ENCODE peak calls at places on chromosomes 1 and 21, in ten cellular contexts. K, T, L, P, W, R, S, H, A and Y are unnamed samples.

GRCh38 chr21:37878946-37879660 is 37.2 kb downstream of the KCNJ6 start:
- DNase-seq in P (peak; percentile 28), T (no peak), A (no peak), R (peak; percentile 1), L (peak; percentile 93), S (no peak), W (no peak), H (no peak), K (no peak), Y (peak; percentile 14)

GRCh38 chr1:22259581-22260282 is 116.8 kb upstream of the WNT4 start:
- DNase-seq in H (peak; percentile 64), P (no peak), R (no peak), S (no peak), T (no peak), A (no peak), K (no peak), W (peak; percentile 67), L (peak; percentile 32), Y (no peak)

GRCh38 chr1:72432645-72433267 is 150.4 kb upstream of the NEGR1 start:
- DNase-seq in R (no peak), L (no peak), P (no peak), H (no peak), K (no peak), W (no peak), S (no peak), A (no peak), T (no peak), Y (no peak)

GRCh38 chr1:97636941-97637340 is 283.9 kb downstream of the DPYD start:
- DNase-seq in P (no peak), L (no peak), T (no peak), K (no peak), A (no peak), S (no peak), H (no peak), W (no peak), R (no peak), Y (no peak)

GRCh38 chr1:185850366-185850765 is 116.2 kb downstream of the HMCN1 start:
- DNase-seq in K (no peak), L (peak; percentile 30), A (no peak), W (no peak), S (no peak), P (no peak), H (no peak), R (no peak), T (no peak), Y (no peak)

GRCh38 chr1:204286841-204287387 is 72.8 kb downstream of the PLEKHA6 start:
- DNase-seq in S (peak; percentile 85), K (peak; percentile 56), L (no peak), H (peak; percentile 35), R (no peak), W (peak; percentile 85), T (no peak), P (peak; percentile 48), A (no peak), Y (no peak)

GRCh38 chr1:208269338-208269666 is 25.1 kb upstream of the PLXNA2 start:
- DNase-seq in W (no peak), S (no peak), R (no peak), A (no peak), H (no peak), T (no peak), P (no peak), K (no peak), L (no peak), Y (no peak)

GRCh38 chr21:34865922-34866271 is 183.2 kb downstream of the RUNX1 start:
- DNase-seq in W (no peak), R (no peak), H (peak; percentile 28), A (peak; percentile 49), P (no peak), S (no peak), K (peak; percentile 91), T (no peak), L (no peak), Y (no peak)

DNA sequence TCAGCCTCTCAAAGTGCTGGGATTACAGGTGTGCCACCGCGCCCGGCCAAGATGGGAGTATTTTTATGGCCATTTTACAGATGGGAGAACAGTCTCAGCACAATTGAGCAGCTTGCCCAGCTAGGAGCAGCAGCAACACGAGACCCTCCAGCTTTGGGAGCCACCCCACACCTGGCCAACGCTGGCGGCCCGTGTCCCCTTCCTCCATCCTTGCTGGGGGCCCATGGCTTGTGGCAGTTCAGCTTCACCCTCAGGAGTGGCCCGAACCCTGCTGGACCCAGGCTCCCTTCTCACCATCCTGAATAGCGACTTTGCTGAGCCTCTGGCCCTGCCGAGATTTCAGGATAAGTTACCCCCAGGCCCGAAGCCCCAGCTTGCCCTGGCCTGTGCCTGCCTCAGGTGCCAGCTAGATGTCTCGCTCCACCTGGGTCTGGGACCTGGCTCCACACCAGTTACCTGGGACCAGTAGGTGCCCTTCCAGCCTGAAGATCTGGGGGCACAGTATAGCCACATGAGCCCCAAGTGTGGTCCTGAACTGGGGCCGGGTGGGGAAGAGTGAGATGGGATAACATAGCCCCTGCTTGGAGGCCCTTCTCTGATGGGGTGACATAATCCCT is 19.2 kb downstream of the SLC66A1 start:
- DNase-seq in L (no peak), A (no peak), K (no peak), P (no peak), H (no peak), T (no peak), W (no peak), R (no peak), S (no peak), Y (no peak)
- TF ChIP-seq POLR2A in L (no peak), A (no peak), K (no peak), P (no peak), H (no peak), T (no peak), W (no peak), R (no peak), S (no peak), Y (no peak)

DNA sequence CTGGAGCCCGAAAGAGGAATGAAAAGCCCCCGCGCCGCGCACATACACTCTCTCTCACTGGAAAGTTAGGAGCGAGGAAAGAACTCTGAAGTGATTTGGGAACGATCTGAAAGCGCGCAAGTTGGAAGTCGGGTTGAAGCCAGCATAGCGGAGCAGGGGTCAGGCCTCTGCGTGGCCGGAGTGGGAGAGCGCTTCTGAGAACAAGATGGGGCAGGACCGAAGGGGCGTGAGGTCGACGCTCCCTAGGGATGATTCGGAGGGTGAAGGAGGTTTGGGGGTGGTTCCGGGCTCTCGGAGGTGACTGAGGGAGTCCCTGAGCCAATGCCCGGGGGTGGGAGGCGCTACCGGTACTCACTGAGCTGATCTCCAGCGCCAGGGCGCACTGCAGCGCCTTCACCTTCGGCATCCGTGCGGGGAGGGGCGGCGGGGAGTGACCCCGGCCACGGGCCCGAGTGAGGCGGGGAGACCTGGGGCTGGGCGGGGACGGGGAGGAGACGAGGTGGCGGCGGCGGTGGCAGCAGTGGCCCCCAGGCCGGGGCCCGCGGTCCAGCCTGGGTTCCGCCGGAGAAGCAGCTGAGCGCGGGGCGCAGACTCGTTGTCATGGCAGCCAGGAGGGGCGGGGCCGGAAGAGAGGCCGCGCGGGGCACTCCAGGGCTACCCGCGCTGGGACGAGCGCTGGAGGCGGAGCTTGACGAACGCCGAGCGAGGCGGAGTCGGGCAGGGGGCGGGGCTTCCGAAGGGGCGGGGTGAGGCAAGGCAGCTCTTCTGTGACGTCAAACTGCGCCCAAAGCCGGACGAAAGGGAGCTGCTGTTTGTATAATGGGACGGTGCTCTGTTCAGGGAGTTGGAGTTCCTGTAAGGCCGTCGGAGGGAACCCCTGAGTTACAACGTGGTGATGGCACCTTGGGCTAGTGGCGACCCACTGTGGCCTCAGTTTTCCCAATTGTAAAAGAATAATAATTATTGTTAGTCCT is at the start of gene SPATA6:
- DNase-seq in A (peak; percentile 97), W (peak; percentile 98), T (no peak), H (peak; percentile 99), P (peak; percentile 82), K (peak; percentile 67), R (peak; percentile 89), L (peak; percentile 91), S (peak; percentile 99), Y (peak; percentile 89)
- TF ChIP-seq POLR2A in A (peak; percentile 77), W (no peak), T (no peak), H (peak; percentile 69), P (peak; percentile 65), K (no peak), R (peak; percentile 66), L (peak; percentile 82), S (no peak), Y (peak; percentile 28)

GRCh38 chr1:219926363-219926998 is 1.9 kb downstream of the SLC30A10 start:
- DNase-seq in K (no peak), H (no peak), R (no peak), S (no peak), P (no peak), A (no peak), T (no peak), L (no peak), W (no peak), Y (no peak)

GRCh38 chr1:219931033-219931432 is 2.7 kb upstream of the SLC30A10 start:
- DNase-seq in T (no peak), L (no peak), W (no peak), K (no peak), P (no peak), A (peak; percentile 22), R (no peak), S (no peak), H (no peak), Y (no peak)

GRCh38 chr1:219928791-219929118 is 398 bp upstream of the SLC30A10 start:
- DNase-seq in A (no peak), R (no peak), W (no peak), T (no peak), S (no peak), P (no peak), K (no peak), L (no peak), H (no peak), Y (no peak)

GRCh38 chr1:219927298-219927955 is 930 bp downstream of the SLC30A10 start:
- DNase-seq in T (no peak), A (peak; percentile 27), W (no peak), H (no peak), L (no peak), R (no peak), S (no peak), K (no peak), P (no peak), Y (no peak)

GRCh38 chr1:219927956-219928790 is at the start of gene SLC30A10:
- DNase-seq in S (no peak), T (no peak), H (peak; percentile 57), A (peak; percentile 67), P (peak; percentile 41), K (no peak), R (peak; percentile 9), W (no peak), L (no peak), Y (peak; percentile 27)
- TF ChIP-seq POLR2A in S (no peak), T (no peak), H (peak; percentile 61), A (no peak), P (no peak), K (no peak), R (no peak), W (no peak), L (no peak), Y (no peak)

GRCh38 chr1:162561037-162561615 is 396 bp upstream of the UAP1 start:
- DNase-seq in A (peak; percentile 98), W (peak; percentile 99), S (peak; percentile 100), R (peak; percentile 98), H (peak; percentile 100), P (peak; percentile 89), T (peak; percentile 99), K (peak; percentile 95), L (peak; percentile 96), Y (peak; percentile 97)
- TF ChIP-seq POLR2A in A (peak; percentile 56), W (no peak), S (peak; percentile 78), R (no peak), H (no peak), P (peak; percentile 84), T (no peak), K (no peak), L (peak; percentile 90), Y (peak; percentile 83)